ENCODE peak calls at places on chromosomes 5 and 9, in seven cellular contexts. U is bronchial epithelial cell, Q is upper lobe of right lung, L is fibroblast of lung, O is GM06990, G is MM.1S, Y is transverse colon. S is an unnamed sample.

GRCh38 chr5:71957431-71957934 is 149.8 kb upstream of the MAP1B start:
- DNase-seq in U (no peak), Y (no peak), L (no peak), Q (no peak), O (no peak), G (no peak), S (no peak)

GRCh38 chr5:159415301-159415937 is 85.1 kb upstream of the IL12B start:
- DNase-seq in Q (no peak), G (no peak), O (no peak), Y (no peak), L (no peak), U (no peak), S (no peak)

GRCh38 chr5:34552129-34552528 is 104.0 kb upstream of the RAI14 start:
- DNase-seq in U (no peak), Q (no peak), G (no peak), O (no peak), Y (no peak), L (peak; percentile 58), S (no peak)

GRCh38 chr9:74444389-74444788 is 52.7 kb upstream of the RORB start:
- DNase-seq in Q (no peak), L (peak; percentile 50), O (no peak), G (no peak), U (no peak), Y (no peak), S (no peak)

GRCh38 chr9:371349-371748 is 156.7 kb downstream of the DOCK8 start:
- DNase-seq in O (no peak), L (no peak), G (no peak), Y (no peak), Q (no peak), U (no peak), S (no peak)

GRCh38 chr5:122419195-122419894 is 107.3 kb downstream of the SNCAIP start:
- DNase-seq in L (no peak), U (no peak), Y (no peak), G (no peak), Q (no peak), O (no peak), S (no peak)

GRCh38 chr5:125604104-125604503 is 819.1 kb upstream of the GRAMD2B start:
- DNase-seq in O (no peak), Q (no peak), L (no peak), U (peak; percentile 63), G (no peak), Y (no peak), S (peak; percentile 25)

GRCh38 chr5:1282139-1282992 is 12.5 kb downstream of the TERT start:
- DNase-seq in Q (peak; percentile 50), Y (no peak), G (no peak), L (no peak), U (peak; percentile 63), O (no peak), S (no peak)

GRCh38 chr9:69149321-69149807 is 24.7 kb upstream of the TJP2 start:
- DNase-seq in O (no peak), Y (no peak), L (peak; percentile 87), Q (no peak), U (peak; percentile 58), G (no peak), S (peak; percentile 94)

GRCh38 chr5:170151105-170151831 is 45.6 kb downstream of the FOXI1 start:
- DNase-seq in O (peak; percentile 30), Q (peak; percentile 85), G (no peak), U (peak; percentile 91), L (peak; percentile 90), Y (no peak), S (peak; percentile 77)

GRCh38 chr9:100714372-100715099 is 136.7 kb downstream of the CAVIN4 start:
- DNase-seq in G (peak; percentile 53), L (peak; percentile 21), Q (no peak), O (no peak), U (peak; percentile 40), Y (peak; percentile 50), S (peak; percentile 58)

GRCh38 chr5:106094128-106094726 is 1576.5 kb downstream of the EFNA5 start:
- DNase-seq in Y (peak; percentile 9), Q (no peak), O (no peak), U (peak; percentile 98), G (peak; percentile 78), L (peak; percentile 45), S (peak; percentile 13)

GRCh38 chr5:162931501-162931900 is 505.9 kb upstream of the CCNG1 start:
- DNase-seq in L (no peak), Y (no peak), O (no peak), U (no peak), G (no peak), Q (no peak), S (no peak)

GRCh38 chr5:16970826-16971225 is 34.7 kb upstream of the MYO10 start:
- DNase-seq in U (peak; percentile 19), L (peak; percentile 53), Q (no peak), O (no peak), G (no peak), Y (no peak), S (no peak)

GRCh38 chr5:181052928-181053759 is 13.1 kb downstream of the BTNL9 start:
- DNase-seq in U (no peak), Y (peak; percentile 22), O (peak; percentile 57), L (no peak), G (no peak), Q (peak; percentile 63), S (no peak)

GRCh38 chr5:127298623-127299022 is 8.0 kb downstream of the MEGF10 start:
- DNase-seq in Y (no peak), Q (no peak), U (no peak), G (no peak), L (no peak), O (no peak), S (no peak)

GRCh38 chr5:38848637-38849036 is 2.8 kb downstream of the OSMR start:
- DNase-seq in G (no peak), Q (no peak), U (no peak), L (no peak), Y (no peak), O (no peak), S (no peak)
- H3K4me3 ChIP-seq in G (no peak overlapping the region), Q (peak overlapping the region; percentile 75), U (no peak overlapping the region), L (no peak overlapping the region), Y (no peak overlapping the region), O (no peak overlapping the region), S (no peak overlapping the region)

GRCh38 chr5:177269976-177270375 is 33.5 kb downstream of the RAB24 start:
- DNase-seq in U (peak; percentile 69), L (no peak), O (no peak), Y (no peak), Q (no peak), G (no peak), S (no peak)
- TF ChIP-seq CTCF in U (no peak), L (no peak), O (no peak), Y (no peak), Q (no peak), G (no peak), S (no peak)

DNA sequence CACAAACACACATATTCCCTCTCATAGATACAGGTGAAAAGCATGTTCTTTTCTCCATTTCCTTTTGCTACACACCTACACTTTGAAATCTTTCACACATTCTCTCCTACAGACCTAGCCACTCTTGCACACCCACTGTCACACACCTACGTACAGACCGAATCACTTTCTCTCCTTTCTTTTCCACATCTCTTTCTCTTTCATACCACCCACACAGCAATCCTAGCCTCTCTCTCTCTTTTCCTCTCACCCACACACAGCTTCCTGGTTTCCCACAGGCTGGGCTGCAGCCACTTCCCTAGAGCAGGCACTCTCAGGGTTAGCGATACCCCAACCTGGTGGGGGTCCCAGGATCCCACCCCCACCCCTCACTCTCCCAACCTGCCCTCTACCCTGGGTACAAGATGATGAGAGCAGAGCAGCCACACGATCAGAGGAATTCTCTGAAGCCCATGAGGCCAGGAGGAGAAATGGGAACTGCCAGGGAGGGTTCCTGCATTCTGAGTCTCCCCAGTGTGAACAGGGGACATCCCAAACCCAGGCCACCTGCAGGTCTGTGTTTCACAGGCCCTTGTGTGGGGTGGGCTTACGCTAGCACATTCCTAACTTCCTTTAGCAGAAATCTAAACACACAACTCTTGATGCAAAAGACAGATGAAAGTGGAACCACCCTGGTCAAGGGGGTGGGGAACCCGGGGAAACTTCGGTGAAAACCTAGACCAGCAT is 17.1 kb upstream of the SYNPO start:
- DNase-seq in O (peak; percentile 37), U (no peak), G (no peak), Q (no peak), Y (no peak), L (no peak), S (no peak)
- H3K4me3 ChIP-seq in O (peak overlapping the region; percentile 84), U (no peak overlapping the region), G (no peak overlapping the region), Q (no peak overlapping the region), Y (no peak overlapping the region), L (no peak overlapping the region), S (no peak overlapping the region)

DNA sequence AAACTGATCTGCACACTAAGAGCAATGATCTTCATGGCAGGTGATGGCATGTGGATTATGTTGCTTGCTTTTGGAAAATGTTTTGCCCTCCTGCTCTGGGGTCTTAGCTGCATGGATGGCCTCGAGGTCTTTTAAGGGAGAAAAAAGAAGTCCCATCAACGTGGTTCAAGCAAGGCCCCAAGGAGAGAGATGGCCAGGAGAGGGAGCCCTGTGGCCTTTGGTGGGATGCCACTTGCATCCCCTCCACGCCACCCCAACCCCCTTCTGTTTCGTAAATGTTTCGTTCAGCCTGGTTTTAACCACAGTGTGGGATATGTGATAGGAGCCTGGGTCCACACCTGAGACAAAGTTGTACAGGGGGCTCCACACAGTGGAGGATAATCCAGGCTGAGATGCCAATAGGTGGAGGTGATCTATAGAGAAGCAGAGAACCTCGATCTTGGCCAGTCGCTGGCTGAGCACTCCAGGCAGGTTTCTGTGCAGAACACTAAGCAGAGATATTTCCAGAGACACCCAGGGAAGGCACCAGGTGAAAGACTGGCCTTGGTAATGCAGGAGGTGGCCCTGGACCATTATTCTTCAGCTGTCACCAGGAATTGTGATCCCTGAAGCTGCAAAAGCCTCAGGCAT is 25.8 kb upstream of the FRRS1L start:
- DNase-seq in U (peak; percentile 43), O (no peak), L (peak; percentile 7), Y (peak; percentile 48), Q (no peak), G (no peak), S (peak; percentile 41)
- TF ChIP-seq CTCF in U (peak; percentile 72), O (peak; percentile 62), L (no peak), Y (peak; percentile 44), Q (no peak), G (no peak), S (peak; percentile 73)

GRCh38 chr9:123334639-123335038 is 21.4 kb upstream of the CRB2 start:
- DNase-seq in O (no peak), G (no peak), Y (no peak), U (no peak), Q (no peak), L (no peak), S (no peak)
- H3K4me3 ChIP-seq in O (no peak overlapping the region), G (no peak overlapping the region), Y (no peak overlapping the region), U (no peak overlapping the region), Q (no peak overlapping the region), L (no peak overlapping the region), S (no peak overlapping the region)

DNA sequence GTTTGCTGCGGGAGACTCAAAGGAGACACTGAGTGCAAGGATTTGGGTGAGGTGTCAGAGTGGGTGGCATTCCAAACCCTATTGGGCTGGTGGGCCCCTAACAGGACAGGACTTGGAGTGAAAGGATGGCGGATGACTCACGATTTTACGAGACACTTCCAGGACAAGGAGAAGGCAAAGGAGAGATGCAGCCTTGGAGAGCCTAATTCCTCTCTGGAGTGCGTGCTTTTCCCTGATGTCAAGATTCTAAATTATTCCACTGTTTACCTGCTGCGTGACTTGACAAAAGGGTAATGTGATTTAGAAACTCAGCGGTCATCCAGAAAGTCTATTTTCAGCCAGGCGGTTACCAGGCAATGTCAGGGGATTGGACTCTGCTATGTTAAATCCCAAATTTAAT is 41.6 kb upstream of the CD180 start:
- DNase-seq in G (no peak), U (no peak), L (peak; percentile 29), Q (no peak), Y (no peak), O (no peak), S (no peak)
- TF ChIP-seq CTCF in G (no peak), U (no peak), L (no peak), Q (no peak), Y (no peak), O (no peak), S (no peak)

GRCh38 chr9:89489548-89490527 is 8.1 kb downstream of the SEMA4D start:
- DNase-seq in Y (no peak), G (no peak), Q (no peak), U (no peak), L (no peak), O (no peak), S (peak; percentile 16)
- H3K4me3 ChIP-seq in Y (no peak overlapping the region), G (no peak overlapping the region), Q (no peak overlapping the region), U (no peak overlapping the region), L (no peak overlapping the region), O (no peak overlapping the region), S (no peak overlapping the region)